ENCODE peak calls at places on chromosome 20, in four cellular contexts. One of them, this sample, is unnamed. For H3K27me3, the result is how much of the 10 kb centered on the place peaks cover.

GRCh38 chr20:32626859-32627636 is 41.9 kb upstream of the NOL4L start:
- DNase-seq in stomach: peak
- DNase-seq in heart right ventricle: no peak
- DNase-seq in CD8-positive, alpha-beta T cell: no peak
- DNase-seq in this sample: no peak

GRCh38 chr20:53748821-53749402 is 155.3 kb upstream of the ZNF217 start:
- DNase-seq in heart right ventricle: no peak
- DNase-seq in stomach: no peak
- DNase-seq in CD8-positive, alpha-beta T cell: no peak
- DNase-seq in this sample: no peak

GRCh38 chr20:7926767-7927166 is 13.5 kb downstream of the HAO1 start:
- DNase-seq in stomach: no peak
- DNase-seq in heart right ventricle: no peak
- DNase-seq in CD8-positive, alpha-beta T cell: no peak
- DNase-seq in this sample: peak

GRCh38 chr20:12173333-12173732 is 255.6 kb downstream of the BTBD3 start:
- DNase-seq in stomach: no peak
- DNase-seq in CD8-positive, alpha-beta T cell: no peak
- DNase-seq in heart right ventricle: no peak
- DNase-seq in this sample: no peak

GRCh38 chr20:7146552-7147219 is 379.2 kb downstream of the BMP2 start:
- DNase-seq in CD8-positive, alpha-beta T cell: no peak
- DNase-seq in heart right ventricle: peak
- DNase-seq in stomach: no peak
- DNase-seq in this sample: no peak

GRCh38 chr20:47711046-47711752 is 74.1 kb downstream of the SULF2 start:
- DNase-seq in CD8-positive, alpha-beta T cell: no peak
- DNase-seq in stomach: peak
- DNase-seq in heart right ventricle: no peak
- DNase-seq in this sample: no peak

GRCh38 chr20:33659341-33660034 is 2.6 kb upstream of the C20orf144 start:
- DNase-seq in CD8-positive, alpha-beta T cell: no peak
- DNase-seq in heart right ventricle: no peak
- DNase-seq in stomach: no peak
- DNase-seq in this sample: no peak

GRCh38 chr20:38307371-38308046 is 3.6 kb downstream of the BPI start:
- DNase-seq in CD8-positive, alpha-beta T cell: no peak
- DNase-seq in stomach: no peak
- DNase-seq in heart right ventricle: no peak
- DNase-seq in this sample: no peak

GRCh38 chr20:57620999-57621398 is 773 bp upstream of the ZBP1 start:
- DNase-seq in stomach: no peak
- DNase-seq in heart right ventricle: no peak
- DNase-seq in CD8-positive, alpha-beta T cell: no peak
- DNase-seq in this sample: no peak

GRCh38 chr20:49585585-49586245 is 17.8 kb upstream of the PTGIS start:
- DNase-seq in heart right ventricle: no peak
- DNase-seq in stomach: no peak
- DNase-seq in CD8-positive, alpha-beta T cell: no peak
- DNase-seq in this sample: no peak

GRCh38 chr20:48618052-48618451 is 209.7 kb downstream of the PREX1 start:
- DNase-seq in stomach: no peak
- DNase-seq in heart right ventricle: no peak
- DNase-seq in CD8-positive, alpha-beta T cell: no peak
- DNase-seq in this sample: no peak

GRCh38 chr20:46393967-46394366 is 12.4 kb downstream of the ELMO2 start:
- DNase-seq in heart right ventricle: no peak
- DNase-seq in CD8-positive, alpha-beta T cell: no peak
- DNase-seq in stomach: no peak
- DNase-seq in this sample: no peak

GRCh38 chr20:58870293-58871014 is 17.9 kb downstream of the GNAS start:
- DNase-seq in CD8-positive, alpha-beta T cell: peak
- DNase-seq in heart right ventricle: peak
- DNase-seq in stomach: peak
- DNase-seq in this sample: peak

GRCh38 chr20:50815162-50815989 is 20.5 kb downstream of the BCAS4 start:
- DNase-seq in heart right ventricle: no peak
- DNase-seq in stomach: no peak
- DNase-seq in CD8-positive, alpha-beta T cell: no peak
- DNase-seq in this sample: no peak

GRCh38 chr20:57505991-57506390 is 18.9 kb downstream of the CTCFL start:
- DNase-seq in stomach: no peak
- DNase-seq in CD8-positive, alpha-beta T cell: no peak
- DNase-seq in heart right ventricle: no peak
- DNase-seq in this sample: no peak

GRCh38 chr20:19122395-19122794 is 90.0 kb upstream of the SLC24A3 start:
- DNase-seq in CD8-positive, alpha-beta T cell: no peak
- DNase-seq in stomach: no peak
- DNase-seq in heart right ventricle: no peak
- DNase-seq in this sample: no peak

GRCh38 chr20:15267935-15268334 is 930.5 kb upstream of the FLRT3 start:
- DNase-seq in heart right ventricle: no peak
- DNase-seq in stomach: no peak
- DNase-seq in CD8-positive, alpha-beta T cell: no peak
- DNase-seq in this sample: no peak

GRCh38 chr20:37522258-37523011 is 1.4 kb downstream of the NNAT start:
- DNase-seq in heart right ventricle: peak
- DNase-seq in CD8-positive, alpha-beta T cell: no peak
- DNase-seq in stomach: peak
- DNase-seq in this sample: peak

GRCh38 chr20:51428451-51429143 is 113.9 kb downstream of the NFATC2 start:
- DNase-seq in stomach: peak
- DNase-seq in heart right ventricle: peak
- DNase-seq in CD8-positive, alpha-beta T cell: no peak
- DNase-seq in this sample: peak

GRCh38 chr20:10832146-10832545 is 158.3 kb upstream of the JAG1 start:
- DNase-seq in heart right ventricle: no peak
- DNase-seq in CD8-positive, alpha-beta T cell: no peak
- DNase-seq in stomach: no peak
- DNase-seq in this sample: no peak

GRCh38 chr20:59184880-59185447 is 21.3 kb downstream of the ZNF831 start:
- DNase-seq in heart right ventricle: no peak
- DNase-seq in stomach: no peak
- DNase-seq in CD8-positive, alpha-beta T cell: no peak
- DNase-seq in this sample: no peak

GRCh38 chr20:40258931-40259330 is 430.1 kb downstream of the MAFB start:
- DNase-seq in CD8-positive, alpha-beta T cell: no peak
- DNase-seq in heart right ventricle: no peak
- DNase-seq in stomach: no peak
- DNase-seq in this sample: no peak

GRCh38 chr20:41342474-41343464 is 2.1 kb downstream of the LPIN3 start:
- DNase-seq in heart right ventricle: no peak
- DNase-seq in stomach: no peak
- DNase-seq in CD8-positive, alpha-beta T cell: no peak
- DNase-seq in this sample: peak

GRCh38 chr20:57433658-57434389 is 42.6 kb downstream of the RBM38 start:
- DNase-seq in CD8-positive, alpha-beta T cell: no peak
- DNase-seq in heart right ventricle: peak
- DNase-seq in stomach: no peak
- DNase-seq in this sample: peak

GRCh38 chr20:53794529-53795115 is 201.0 kb upstream of the ZNF217 start:
- DNase-seq in stomach: no peak
- DNase-seq in CD8-positive, alpha-beta T cell: no peak
- DNase-seq in heart right ventricle: no peak
- DNase-seq in this sample: no peak

GRCh38 chr20:25013478-25014380 is 21.2 kb upstream of the APMAP start:
- DNase-seq in heart right ventricle: no peak
- DNase-seq in CD8-positive, alpha-beta T cell: no peak
- DNase-seq in stomach: peak
- DNase-seq in this sample: no peak

GRCh38 chr20:10761232-10761631 is 87.4 kb upstream of the JAG1 start:
- DNase-seq in heart right ventricle: no peak
- DNase-seq in CD8-positive, alpha-beta T cell: no peak
- DNase-seq in stomach: no peak
- DNase-seq in this sample: no peak

GRCh38 chr20:59923514-59923913 is 9.9 kb downstream of the SYCP2 start:
- DNase-seq in stomach: no peak
- DNase-seq in CD8-positive, alpha-beta T cell: no peak
- DNase-seq in heart right ventricle: no peak
- DNase-seq in this sample: no peak

GRCh38 chr20:364905-365794 is 15.4 kb upstream of the TRIB3 start:
- DNase-seq in CD8-positive, alpha-beta T cell: no peak
- DNase-seq in stomach: no peak
- DNase-seq in heart right ventricle: no peak
- DNase-seq in this sample: no peak

GRCh38 chr20:16785221-16785620 is 37.1 kb downstream of the OTOR start:
- DNase-seq in stomach: no peak
- DNase-seq in CD8-positive, alpha-beta T cell: no peak
- DNase-seq in heart right ventricle: no peak
- DNase-seq in this sample: no peak

GRCh38 chr20:17315491-17316231 is 88.8 kb downstream of the PCSK2 start:
- DNase-seq in stomach: no peak
- DNase-seq in CD8-positive, alpha-beta T cell: no peak
- DNase-seq in heart right ventricle: no peak
- DNase-seq in this sample: no peak

GRCh38 chr20:34271961-34272360 is 30.7 kb downstream of the ASIP start:
- DNase-seq in stomach: no peak
- DNase-seq in CD8-positive, alpha-beta T cell: no peak
- DNase-seq in heart right ventricle: no peak
- DNase-seq in this sample: no peak

GRCh38 chr20:47004179-47004578 is 109.5 kb downstream of the EYA2 start:
- DNase-seq in CD8-positive, alpha-beta T cell: no peak
- DNase-seq in heart right ventricle: no peak
- DNase-seq in stomach: no peak
- DNase-seq in this sample: no peak

GRCh38 chr20:33551778-33552177 is 61.9 kb downstream of the CBFA2T2 start:
- DNase-seq in stomach: no peak
- DNase-seq in heart right ventricle: no peak
- DNase-seq in CD8-positive, alpha-beta T cell: no peak
- DNase-seq in this sample: no peak

GRCh38 chr20:51365670-51366069 is 176.8 kb downstream of the NFATC2 start:
- DNase-seq in stomach: no peak
- DNase-seq in heart right ventricle: no peak
- DNase-seq in CD8-positive, alpha-beta T cell: no peak
- DNase-seq in this sample: no peak

GRCh38 chr20:61582196-61582923 is 330.3 kb downstream of the CDH4 start:
- DNase-seq in heart right ventricle: no peak
- DNase-seq in CD8-positive, alpha-beta T cell: no peak
- DNase-seq in stomach: no peak
- DNase-seq in this sample: no peak
- H3K27me3 ChIP-seq in heart right ventricle: under half
- H3K27me3 ChIP-seq in CD8-positive, alpha-beta T cell: under half
- H3K27me3 ChIP-seq in stomach: under half
- H3K27me3 ChIP-seq in this sample: under half

DNA sequence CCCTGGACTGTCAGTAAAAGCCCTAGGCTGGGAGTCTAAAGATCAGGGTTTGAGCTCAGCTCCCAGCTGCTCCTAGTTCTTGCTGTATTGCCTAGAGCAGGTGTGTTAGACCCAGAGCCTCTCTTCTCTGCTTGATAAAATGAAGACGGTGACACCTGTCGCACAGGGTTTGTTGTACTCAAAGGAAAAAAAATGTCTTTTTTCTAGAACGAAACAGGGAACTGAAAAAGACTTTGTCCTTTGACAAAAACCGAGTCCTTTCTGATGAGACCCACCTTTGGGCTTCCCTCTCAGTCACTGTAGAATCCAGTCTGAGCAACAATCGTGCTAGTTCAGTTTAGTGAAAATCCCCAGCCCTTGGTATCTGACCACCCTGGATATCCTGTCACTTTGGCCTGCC is 102.1 kb upstream of the LAMP5 start:
- DNase-seq in heart right ventricle: no peak
- DNase-seq in stomach: no peak
- DNase-seq in CD8-positive, alpha-beta T cell: no peak
- DNase-seq in this sample: no peak
- H3K27ac ChIP-seq in heart right ventricle: no peak
- H3K27ac ChIP-seq in stomach: no peak
- H3K27ac ChIP-seq in CD8-positive, alpha-beta T cell: no peak
- H3K27ac ChIP-seq in this sample: no peak

GRCh38 chr20:20604357-20604756 is 108.1 kb downstream of the RALGAPA2 start:
- DNase-seq in heart right ventricle: no peak
- DNase-seq in CD8-positive, alpha-beta T cell: no peak
- DNase-seq in stomach: no peak
- DNase-seq in this sample: no peak
- H3K27me3 ChIP-seq in heart right ventricle: under half
- H3K27me3 ChIP-seq in CD8-positive, alpha-beta T cell: under half
- H3K27me3 ChIP-seq in stomach: under half
- H3K27me3 ChIP-seq in this sample: under half

GRCh38 chr20:5786930-5787826 is 37.0 kb downstream of the SHLD1 start:
- DNase-seq in CD8-positive, alpha-beta T cell: no peak
- DNase-seq in heart right ventricle: no peak
- DNase-seq in stomach: no peak
- DNase-seq in this sample: no peak

GRCh38 chr20:5781798-5782750 is 31.9 kb downstream of the SHLD1 start:
- DNase-seq in stomach: peak
- DNase-seq in CD8-positive, alpha-beta T cell: no peak
- DNase-seq in heart right ventricle: no peak
- DNase-seq in this sample: no peak

GRCh38 chr20:5788385-5788895 is 38.2 kb downstream of the SHLD1 start:
- DNase-seq in stomach: peak
- DNase-seq in heart right ventricle: peak
- DNase-seq in CD8-positive, alpha-beta T cell: peak
- DNase-seq in this sample: peak

GRCh38 chr20:5785146-5785545 is 34.9 kb downstream of the SHLD1 start:
- DNase-seq in stomach: no peak
- DNase-seq in CD8-positive, alpha-beta T cell: no peak
- DNase-seq in heart right ventricle: no peak
- DNase-seq in this sample: no peak

GRCh38 chr20:5784735-5785134 is 34.5 kb downstream of the SHLD1 start:
- DNase-seq in heart right ventricle: no peak
- DNase-seq in stomach: no peak
- DNase-seq in CD8-positive, alpha-beta T cell: no peak
- DNase-seq in this sample: no peak
- H3K27ac ChIP-seq in heart right ventricle: no peak
- H3K27ac ChIP-seq in stomach: no peak
- H3K27ac ChIP-seq in CD8-positive, alpha-beta T cell: no peak
- H3K27ac ChIP-seq in this sample: no peak

GRCh38 chr20:1808101-1808500 is 87.1 kb upstream of the SIRPA start:
- DNase-seq in stomach: no peak
- DNase-seq in CD8-positive, alpha-beta T cell: no peak
- DNase-seq in heart right ventricle: no peak
- DNase-seq in this sample: no peak
- H3K27me3 ChIP-seq in stomach: under half
- H3K27me3 ChIP-seq in CD8-positive, alpha-beta T cell: under half
- H3K27me3 ChIP-seq in heart right ventricle: under half
- H3K27me3 ChIP-seq in this sample: under half